ENCODE peak calls at places on chromosomes 1 and 21, in ten cellular contexts. One of them, this sample, is unnamed.

GRCh38 chr1:43358121-43358745 is 548 bp upstream of the CDC20 start:
- DNase-seq in fibroblast of lung: peak; percentile 52
- DNase-seq in germinal center: peak; percentile 23
- DNase-seq in SW 1271: peak; percentile 59
- DNase-seq in activated CD4-positive, alpha-beta T cell treated with anti-CD3 and anti-CD28 coated beads, Interleukin-2, amount 10 ng/mL, durations not matched to agents 7 days and 5 days: peak; percentile 26
- DNase-seq in stimulated activated CD4-positive, alpha-beta T cell treated with anti-CD3 and anti-CD28 coated beads, Interleukin-15, amount 100 ng/mL, for 1 hour: no peak
- DNase-seq in astrocyte of the spinal cord: peak; percentile 58
- DNase-seq in activated naive CD4-positive, alpha-beta T cell: no peak
- DNase-seq in AML-193: peak; percentile 67
- DNase-seq in T-helper 2 cell: no peak
- DNase-seq in this sample: peak; percentile 46

GRCh38 chr1:68294354-68295066 is 62.2 kb upstream of the WLS start:
- DNase-seq in fibroblast of lung: no peak
- DNase-seq in germinal center: no peak
- DNase-seq in SW 1271: no peak
- DNase-seq in activated CD4-positive, alpha-beta T cell treated with anti-CD3 and anti-CD28 coated beads, Interleukin-2, amount 10 ng/mL, durations not matched to agents 7 days and 5 days: no peak
- DNase-seq in stimulated activated CD4-positive, alpha-beta T cell treated with anti-CD3 and anti-CD28 coated beads, Interleukin-15, amount 100 ng/mL, for 1 hour: no peak
- DNase-seq in astrocyte of the spinal cord: peak; percentile 40
- DNase-seq in activated naive CD4-positive, alpha-beta T cell: no peak
- DNase-seq in AML-193: no peak
- DNase-seq in T-helper 2 cell: no peak
- DNase-seq in this sample: no peak

GRCh38 chr1:79603862-79604261 is 597.3 kb upstream of the ADGRL4 start:
- DNase-seq in fibroblast of lung: peak; percentile 55
- DNase-seq in germinal center: no peak
- DNase-seq in SW 1271: no peak
- DNase-seq in activated CD4-positive, alpha-beta T cell treated with anti-CD3 and anti-CD28 coated beads, Interleukin-2, amount 10 ng/mL, durations not matched to agents 7 days and 5 days: no peak
- DNase-seq in stimulated activated CD4-positive, alpha-beta T cell treated with anti-CD3 and anti-CD28 coated beads, Interleukin-15, amount 100 ng/mL, for 1 hour: no peak
- DNase-seq in astrocyte of the spinal cord: peak; percentile 29
- DNase-seq in activated naive CD4-positive, alpha-beta T cell: no peak
- DNase-seq in AML-193: no peak
- DNase-seq in T-helper 2 cell: no peak
- DNase-seq in this sample: no peak

GRCh38 chr1:36910281-36910725 is 124.0 kb downstream of the GRIK3 start:
- DNase-seq in fibroblast of lung: no peak
- DNase-seq in germinal center: no peak
- DNase-seq in SW 1271: no peak
- DNase-seq in activated CD4-positive, alpha-beta T cell treated with anti-CD3 and anti-CD28 coated beads, Interleukin-2, amount 10 ng/mL, durations not matched to agents 7 days and 5 days: no peak
- DNase-seq in stimulated activated CD4-positive, alpha-beta T cell treated with anti-CD3 and anti-CD28 coated beads, Interleukin-15, amount 100 ng/mL, for 1 hour: no peak
- DNase-seq in astrocyte of the spinal cord: no peak
- DNase-seq in activated naive CD4-positive, alpha-beta T cell: no peak
- DNase-seq in AML-193: no peak
- DNase-seq in T-helper 2 cell: no peak
- DNase-seq in this sample: no peak

GRCh38 chr1:86704972-86705632 is 726 bp downstream of the SH3GLB1 start:
- DNase-seq in fibroblast of lung: peak; percentile 66
- DNase-seq in germinal center: peak; percentile 45
- DNase-seq in SW 1271: peak; percentile 47
- DNase-seq in activated CD4-positive, alpha-beta T cell treated with anti-CD3 and anti-CD28 coated beads, Interleukin-2, amount 10 ng/mL, durations not matched to agents 7 days and 5 days: peak; percentile 30
- DNase-seq in stimulated activated CD4-positive, alpha-beta T cell treated with anti-CD3 and anti-CD28 coated beads, Interleukin-15, amount 100 ng/mL, for 1 hour: peak; percentile 5
- DNase-seq in astrocyte of the spinal cord: peak; percentile 71
- DNase-seq in activated naive CD4-positive, alpha-beta T cell: no peak
- DNase-seq in AML-193: peak; percentile 39
- DNase-seq in T-helper 2 cell: peak; percentile 16
- DNase-seq in this sample: peak; percentile 64

GRCh38 chr1:118986291-118986838 is 1.8 kb downstream of the TBX15 start:
- DNase-seq in fibroblast of lung: no peak
- DNase-seq in germinal center: no peak
- DNase-seq in SW 1271: no peak
- DNase-seq in activated CD4-positive, alpha-beta T cell treated with anti-CD3 and anti-CD28 coated beads, Interleukin-2, amount 10 ng/mL, durations not matched to agents 7 days and 5 days: no peak
- DNase-seq in stimulated activated CD4-positive, alpha-beta T cell treated with anti-CD3 and anti-CD28 coated beads, Interleukin-15, amount 100 ng/mL, for 1 hour: no peak
- DNase-seq in astrocyte of the spinal cord: no peak
- DNase-seq in activated naive CD4-positive, alpha-beta T cell: no peak
- DNase-seq in AML-193: no peak
- DNase-seq in T-helper 2 cell: no peak
- DNase-seq in this sample: no peak

GRCh38 chr1:183178490-183178889 is 7.6 kb upstream of the LAMC2 start:
- DNase-seq in fibroblast of lung: peak; percentile 54
- DNase-seq in germinal center: no peak
- DNase-seq in SW 1271: no peak
- DNase-seq in activated CD4-positive, alpha-beta T cell treated with anti-CD3 and anti-CD28 coated beads, Interleukin-2, amount 10 ng/mL, durations not matched to agents 7 days and 5 days: no peak
- DNase-seq in stimulated activated CD4-positive, alpha-beta T cell treated with anti-CD3 and anti-CD28 coated beads, Interleukin-15, amount 100 ng/mL, for 1 hour: no peak
- DNase-seq in astrocyte of the spinal cord: no peak
- DNase-seq in activated naive CD4-positive, alpha-beta T cell: no peak
- DNase-seq in AML-193: no peak
- DNase-seq in T-helper 2 cell: no peak
- DNase-seq in this sample: no peak

GRCh38 chr1:245277276-245277675 is 122.5 kb downstream of the KIF26B start:
- DNase-seq in fibroblast of lung: no peak
- DNase-seq in germinal center: no peak
- DNase-seq in SW 1271: no peak
- DNase-seq in activated CD4-positive, alpha-beta T cell treated with anti-CD3 and anti-CD28 coated beads, Interleukin-2, amount 10 ng/mL, durations not matched to agents 7 days and 5 days: no peak
- DNase-seq in stimulated activated CD4-positive, alpha-beta T cell treated with anti-CD3 and anti-CD28 coated beads, Interleukin-15, amount 100 ng/mL, for 1 hour: no peak
- DNase-seq in astrocyte of the spinal cord: no peak
- DNase-seq in activated naive CD4-positive, alpha-beta T cell: no peak
- DNase-seq in AML-193: no peak
- DNase-seq in T-helper 2 cell: no peak
- DNase-seq in this sample: no peak

GRCh38 chr1:198155253-198155652 is 1.5 kb upstream of the NEK7 start:
- DNase-seq in fibroblast of lung: peak; percentile 90
- DNase-seq in germinal center: no peak
- DNase-seq in SW 1271: no peak
- DNase-seq in activated CD4-positive, alpha-beta T cell treated with anti-CD3 and anti-CD28 coated beads, Interleukin-2, amount 10 ng/mL, durations not matched to agents 7 days and 5 days: no peak
- DNase-seq in stimulated activated CD4-positive, alpha-beta T cell treated with anti-CD3 and anti-CD28 coated beads, Interleukin-15, amount 100 ng/mL, for 1 hour: no peak
- DNase-seq in astrocyte of the spinal cord: peak; percentile 87
- DNase-seq in activated naive CD4-positive, alpha-beta T cell: no peak
- DNase-seq in AML-193: no peak
- DNase-seq in T-helper 2 cell: no peak
- DNase-seq in this sample: no peak

GRCh38 chr1:151166506-151166956 is 587 bp downstream of the SCNM1 start:
- DNase-seq in fibroblast of lung: peak; percentile 83
- DNase-seq in germinal center: no peak
- DNase-seq in SW 1271: no peak
- DNase-seq in activated CD4-positive, alpha-beta T cell treated with anti-CD3 and anti-CD28 coated beads, Interleukin-2, amount 10 ng/mL, durations not matched to agents 7 days and 5 days: no peak
- DNase-seq in stimulated activated CD4-positive, alpha-beta T cell treated with anti-CD3 and anti-CD28 coated beads, Interleukin-15, amount 100 ng/mL, for 1 hour: no peak
- DNase-seq in astrocyte of the spinal cord: peak; percentile 69
- DNase-seq in activated naive CD4-positive, alpha-beta T cell: no peak
- DNase-seq in AML-193: no peak
- DNase-seq in T-helper 2 cell: no peak
- DNase-seq in this sample: peak; percentile 47

GRCh38 chr1:17922833-17923232 is 167.7 kb downstream of the ACTL8 start:
- DNase-seq in fibroblast of lung: peak; percentile 11
- DNase-seq in germinal center: peak; percentile 52
- DNase-seq in SW 1271: peak; percentile 33
- DNase-seq in activated CD4-positive, alpha-beta T cell treated with anti-CD3 and anti-CD28 coated beads, Interleukin-2, amount 10 ng/mL, durations not matched to agents 7 days and 5 days: peak; percentile 12
- DNase-seq in stimulated activated CD4-positive, alpha-beta T cell treated with anti-CD3 and anti-CD28 coated beads, Interleukin-15, amount 100 ng/mL, for 1 hour: no peak
- DNase-seq in astrocyte of the spinal cord: no peak
- DNase-seq in activated naive CD4-positive, alpha-beta T cell: no peak
- DNase-seq in AML-193: peak; percentile 28
- DNase-seq in T-helper 2 cell: no peak
- DNase-seq in this sample: peak; percentile 23

GRCh38 chr1:78892251-78892650 is 114.3 kb downstream of the ADGRL4 start:
- DNase-seq in fibroblast of lung: peak; percentile 28
- DNase-seq in germinal center: no peak
- DNase-seq in SW 1271: no peak
- DNase-seq in activated CD4-positive, alpha-beta T cell treated with anti-CD3 and anti-CD28 coated beads, Interleukin-2, amount 10 ng/mL, durations not matched to agents 7 days and 5 days: no peak
- DNase-seq in stimulated activated CD4-positive, alpha-beta T cell treated with anti-CD3 and anti-CD28 coated beads, Interleukin-15, amount 100 ng/mL, for 1 hour: no peak
- DNase-seq in astrocyte of the spinal cord: peak; percentile 14
- DNase-seq in activated naive CD4-positive, alpha-beta T cell: no peak
- DNase-seq in AML-193: no peak
- DNase-seq in T-helper 2 cell: no peak
- DNase-seq in this sample: no peak

GRCh38 chr1:52662645-52663313 is 29.8 kb downstream of the SHISAL2A start:
- DNase-seq in fibroblast of lung: peak; percentile 44
- DNase-seq in germinal center: no peak
- DNase-seq in SW 1271: no peak
- DNase-seq in activated CD4-positive, alpha-beta T cell treated with anti-CD3 and anti-CD28 coated beads, Interleukin-2, amount 10 ng/mL, durations not matched to agents 7 days and 5 days: no peak
- DNase-seq in stimulated activated CD4-positive, alpha-beta T cell treated with anti-CD3 and anti-CD28 coated beads, Interleukin-15, amount 100 ng/mL, for 1 hour: no peak
- DNase-seq in astrocyte of the spinal cord: peak; percentile 27
- DNase-seq in activated naive CD4-positive, alpha-beta T cell: no peak
- DNase-seq in AML-193: no peak
- DNase-seq in T-helper 2 cell: no peak
- DNase-seq in this sample: peak; percentile 96

GRCh38 chr1:173415490-173415889 is 61.6 kb upstream of the PRDX6 start:
- DNase-seq in fibroblast of lung: no peak
- DNase-seq in germinal center: no peak
- DNase-seq in SW 1271: no peak
- DNase-seq in activated CD4-positive, alpha-beta T cell treated with anti-CD3 and anti-CD28 coated beads, Interleukin-2, amount 10 ng/mL, durations not matched to agents 7 days and 5 days: no peak
- DNase-seq in stimulated activated CD4-positive, alpha-beta T cell treated with anti-CD3 and anti-CD28 coated beads, Interleukin-15, amount 100 ng/mL, for 1 hour: no peak
- DNase-seq in astrocyte of the spinal cord: no peak
- DNase-seq in activated naive CD4-positive, alpha-beta T cell: no peak
- DNase-seq in AML-193: no peak
- DNase-seq in T-helper 2 cell: no peak
- DNase-seq in this sample: no peak

GRCh38 chr1:171985639-171986038 is 144.3 kb downstream of the DNM3 start:
- DNase-seq in fibroblast of lung: no peak
- DNase-seq in germinal center: no peak
- DNase-seq in SW 1271: no peak
- DNase-seq in activated CD4-positive, alpha-beta T cell treated with anti-CD3 and anti-CD28 coated beads, Interleukin-2, amount 10 ng/mL, durations not matched to agents 7 days and 5 days: peak; percentile 19
- DNase-seq in stimulated activated CD4-positive, alpha-beta T cell treated with anti-CD3 and anti-CD28 coated beads, Interleukin-15, amount 100 ng/mL, for 1 hour: no peak
- DNase-seq in astrocyte of the spinal cord: no peak
- DNase-seq in activated naive CD4-positive, alpha-beta T cell: no peak
- DNase-seq in AML-193: peak; percentile 15
- DNase-seq in T-helper 2 cell: no peak
- DNase-seq in this sample: no peak

GRCh38 chr21:41766883-41767605 is at the start of gene RIPK4:
- DNase-seq in fibroblast of lung: peak; percentile 36
- DNase-seq in germinal center: peak; percentile 88
- DNase-seq in SW 1271: peak; percentile 27
- DNase-seq in activated CD4-positive, alpha-beta T cell treated with anti-CD3 and anti-CD28 coated beads, Interleukin-2, amount 10 ng/mL, durations not matched to agents 7 days and 5 days: peak; percentile 56
- DNase-seq in stimulated activated CD4-positive, alpha-beta T cell treated with anti-CD3 and anti-CD28 coated beads, Interleukin-15, amount 100 ng/mL, for 1 hour: peak; percentile 35
- DNase-seq in astrocyte of the spinal cord: peak; percentile 14
- DNase-seq in activated naive CD4-positive, alpha-beta T cell: peak; percentile 13
- DNase-seq in AML-193: no peak
- DNase-seq in T-helper 2 cell: peak; percentile 54
- DNase-seq in this sample: peak; percentile 42

GRCh38 chr21:34802180-34802899 is 133.5 kb downstream of the CLIC6 start:
- DNase-seq in fibroblast of lung: no peak
- DNase-seq in germinal center: no peak
- DNase-seq in SW 1271: no peak
- DNase-seq in activated CD4-positive, alpha-beta T cell treated with anti-CD3 and anti-CD28 coated beads, Interleukin-2, amount 10 ng/mL, durations not matched to agents 7 days and 5 days: no peak
- DNase-seq in stimulated activated CD4-positive, alpha-beta T cell treated with anti-CD3 and anti-CD28 coated beads, Interleukin-15, amount 100 ng/mL, for 1 hour: no peak
- DNase-seq in astrocyte of the spinal cord: no peak
- DNase-seq in activated naive CD4-positive, alpha-beta T cell: no peak
- DNase-seq in AML-193: no peak
- DNase-seq in T-helper 2 cell: no peak
- DNase-seq in this sample: no peak

GRCh38 chr1:22772054-22772453 is 61.4 kb downstream of the EPHB2 start:
- DNase-seq in fibroblast of lung: peak; percentile 51
- DNase-seq in germinal center: no peak
- DNase-seq in SW 1271: no peak
- DNase-seq in activated CD4-positive, alpha-beta T cell treated with anti-CD3 and anti-CD28 coated beads, Interleukin-2, amount 10 ng/mL, durations not matched to agents 7 days and 5 days: no peak
- DNase-seq in stimulated activated CD4-positive, alpha-beta T cell treated with anti-CD3 and anti-CD28 coated beads, Interleukin-15, amount 100 ng/mL, for 1 hour: no peak
- DNase-seq in astrocyte of the spinal cord: no peak
- DNase-seq in activated naive CD4-positive, alpha-beta T cell: no peak
- DNase-seq in AML-193: no peak
- DNase-seq in T-helper 2 cell: no peak
- DNase-seq in this sample: no peak